ENCODE peak calls at places on chromosome 20, in seven cellular contexts. One of them, this sample, is unnamed.
A peak's percentile ranks its signal among the peaks of the same experiment; 100 is the strongest.

GRCh38 chr20:19968488-19969073 is 48.6 kb upstream of the NAA20 start:
- DNase-seq in stomach: no peak
- DNase-seq in uterus: no peak
- DNase-seq in heart left ventricle: no peak
- DNase-seq in AG04450: no peak
- DNase-seq in CD8-positive, alpha-beta T cell: no peak
- DNase-seq in substantia nigra: no peak
- DNase-seq in this sample: no peak

GRCh38 chr20:7703436-7703835 is 236.8 kb downstream of the HAO1 start:
- DNase-seq in stomach: no peak
- DNase-seq in uterus: no peak
- DNase-seq in heart left ventricle: no peak
- DNase-seq in AG04450: no peak
- DNase-seq in CD8-positive, alpha-beta T cell: no peak
- DNase-seq in substantia nigra: no peak
- DNase-seq in this sample: no peak

GRCh38 chr20:44069203-44069931 is 117.6 kb downstream of the JPH2 start:
- DNase-seq in stomach: peak; percentile 30
- DNase-seq in uterus: no peak
- DNase-seq in heart left ventricle: no peak
- DNase-seq in AG04450: no peak
- DNase-seq in CD8-positive, alpha-beta T cell: peak; percentile 59
- DNase-seq in substantia nigra: no peak
- DNase-seq in this sample: no peak

GRCh38 chr20:58524814-58525213 is 9.6 kb upstream of the APCDD1L start:
- DNase-seq in stomach: no peak
- DNase-seq in uterus: no peak
- DNase-seq in heart left ventricle: no peak
- DNase-seq in AG04450: peak; percentile 44
- DNase-seq in CD8-positive, alpha-beta T cell: no peak
- DNase-seq in substantia nigra: no peak
- DNase-seq in this sample: no peak

GRCh38 chr20:48794360-48794759 is 33.4 kb downstream of the PREX1 start:
- DNase-seq in stomach: no peak
- DNase-seq in uterus: no peak
- DNase-seq in heart left ventricle: no peak
- DNase-seq in AG04450: no peak
- DNase-seq in CD8-positive, alpha-beta T cell: no peak
- DNase-seq in substantia nigra: peak; percentile 33
- DNase-seq in this sample: peak; percentile 46

GRCh38 chr20:10474606-10475184 is 39.6 kb downstream of the SLX4IP start:
- DNase-seq in stomach: no peak
- DNase-seq in uterus: peak; percentile 28
- DNase-seq in heart left ventricle: peak; percentile 34
- DNase-seq in AG04450: no peak
- DNase-seq in CD8-positive, alpha-beta T cell: no peak
- DNase-seq in substantia nigra: no peak
- DNase-seq in this sample: no peak

GRCh38 chr20:44720994-44721784 is 6.0 kb downstream of the CCN5 start:
- DNase-seq in stomach: peak; percentile 66
- DNase-seq in uterus: peak; percentile 64
- DNase-seq in heart left ventricle: no peak
- DNase-seq in AG04450: no peak
- DNase-seq in CD8-positive, alpha-beta T cell: no peak
- DNase-seq in substantia nigra: no peak
- DNase-seq in this sample: no peak

GRCh38 chr20:44582321-44583025 is at the start of gene PKIG:
- DNase-seq in stomach: no peak
- DNase-seq in uterus: peak; percentile 79
- DNase-seq in heart left ventricle: peak; percentile 81
- DNase-seq in AG04450: peak; percentile 38
- DNase-seq in CD8-positive, alpha-beta T cell: no peak
- DNase-seq in substantia nigra: no peak
- DNase-seq in this sample: peak; percentile 26

GRCh38 chr20:3739054-3739925 is 6.8 kb downstream of the HSPA12B start:
- DNase-seq in stomach: no peak
- DNase-seq in uterus: no peak
- DNase-seq in heart left ventricle: peak; percentile 78
- DNase-seq in AG04450: no peak
- DNase-seq in CD8-positive, alpha-beta T cell: no peak
- DNase-seq in substantia nigra: no peak
- DNase-seq in this sample: no peak

GRCh38 chr20:45880988-45881788 is at the start of gene ZSWIM1:
- DNase-seq in stomach: peak; percentile 100
- DNase-seq in uterus: peak; percentile 100
- DNase-seq in heart left ventricle: peak; percentile 99
- DNase-seq in AG04450: peak; percentile 98
- DNase-seq in CD8-positive, alpha-beta T cell: peak; percentile 96
- DNase-seq in substantia nigra: peak; percentile 98
- DNase-seq in this sample: peak; percentile 99

GRCh38 chr20:62596486-62596885 is 45.8 kb upstream of the SLCO4A1 start:
- DNase-seq in stomach: no peak
- DNase-seq in uterus: no peak
- DNase-seq in heart left ventricle: no peak
- DNase-seq in AG04450: no peak
- DNase-seq in CD8-positive, alpha-beta T cell: no peak
- DNase-seq in substantia nigra: no peak
- DNase-seq in this sample: no peak

GRCh38 chr20:62593616-62594015 is 48.7 kb upstream of the SLCO4A1 start:
- DNase-seq in stomach: no peak
- DNase-seq in uterus: no peak
- DNase-seq in heart left ventricle: no peak
- DNase-seq in AG04450: no peak
- DNase-seq in CD8-positive, alpha-beta T cell: no peak
- DNase-seq in substantia nigra: no peak
- DNase-seq in this sample: no peak

GRCh38 chr20:62596921-62597320 is 45.4 kb upstream of the SLCO4A1 start:
- DNase-seq in stomach: no peak
- DNase-seq in uterus: no peak
- DNase-seq in heart left ventricle: no peak
- DNase-seq in AG04450: no peak
- DNase-seq in CD8-positive, alpha-beta T cell: no peak
- DNase-seq in substantia nigra: no peak
- DNase-seq in this sample: no peak

GRCh38 chr20:62595491-62595890 is 46.8 kb upstream of the SLCO4A1 start:
- DNase-seq in stomach: peak; percentile 67
- DNase-seq in uterus: peak; percentile 47
- DNase-seq in heart left ventricle: peak; percentile 68
- DNase-seq in AG04450: peak; percentile 11
- DNase-seq in CD8-positive, alpha-beta T cell: no peak
- DNase-seq in substantia nigra: no peak
- DNase-seq in this sample: no peak

DNA sequence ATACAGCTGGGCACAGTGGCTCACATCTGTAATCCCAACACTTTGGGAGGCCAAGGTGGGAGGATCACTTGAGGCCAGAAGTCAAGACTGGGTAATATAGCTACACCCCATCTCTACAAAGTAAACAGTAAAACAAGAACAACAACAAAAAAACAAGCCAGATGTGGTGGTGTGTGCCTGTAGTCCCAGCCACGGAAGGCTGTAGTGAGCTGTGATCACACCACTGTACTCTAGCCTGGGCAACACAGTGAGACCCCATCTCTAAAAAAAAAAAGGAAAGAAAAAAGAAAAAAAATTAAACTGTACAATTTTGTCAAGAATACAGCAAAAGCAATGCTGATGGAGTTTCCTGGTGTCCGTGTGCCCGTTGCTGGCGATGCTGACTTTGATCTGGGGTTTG is 47.2 kb upstream of the SLCO4A1 start:
- DNase-seq in stomach: no peak
- DNase-seq in uterus: no peak
- DNase-seq in heart left ventricle: no peak
- DNase-seq in AG04450: no peak
- DNase-seq in CD8-positive, alpha-beta T cell: no peak
- DNase-seq in substantia nigra: no peak
- DNase-seq in this sample: no peak
- H3K27ac ChIP-seq in stomach: no peak overlapping the region
- H3K27ac ChIP-seq in uterus: no peak overlapping the region
- H3K27ac ChIP-seq in heart left ventricle: no peak overlapping the region
- H3K27ac ChIP-seq in AG04450: no peak overlapping the region
- H3K27ac ChIP-seq in CD8-positive, alpha-beta T cell: no peak overlapping the region
- H3K27ac ChIP-seq in substantia nigra: no peak overlapping the region
- H3K27ac ChIP-seq in this sample: no peak overlapping the region

DNA sequence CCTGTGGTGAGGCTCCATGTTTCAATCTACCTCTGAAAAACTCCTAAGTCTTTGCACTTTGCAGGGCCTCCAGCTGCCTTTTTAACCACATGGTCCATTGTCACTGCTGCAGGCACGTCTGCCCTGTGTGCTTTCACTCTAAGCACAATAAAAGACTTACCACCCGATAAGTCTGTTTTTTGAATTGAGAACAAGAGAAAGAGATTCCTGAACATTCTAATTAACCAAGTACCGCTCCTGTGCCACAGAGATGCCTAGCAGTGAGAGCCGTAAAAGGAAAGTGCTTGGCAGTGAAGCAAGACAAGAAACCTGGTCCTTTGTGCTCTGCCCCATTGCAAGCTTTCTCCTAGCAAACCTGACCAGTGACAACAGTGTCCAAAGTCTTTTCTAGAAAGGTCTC is 487.6 kb upstream of the FLRT3 start:
- DNase-seq in stomach: no peak
- DNase-seq in uterus: no peak
- DNase-seq in heart left ventricle: no peak
- DNase-seq in AG04450: no peak
- DNase-seq in CD8-positive, alpha-beta T cell: no peak
- DNase-seq in substantia nigra: no peak
- DNase-seq in this sample: peak; percentile 73
- H3K27ac ChIP-seq in stomach: no peak overlapping the region
- H3K27ac ChIP-seq in uterus: no peak overlapping the region
- H3K27ac ChIP-seq in heart left ventricle: no peak overlapping the region
- H3K27ac ChIP-seq in AG04450: no peak overlapping the region
- H3K27ac ChIP-seq in CD8-positive, alpha-beta T cell: no peak overlapping the region
- H3K27ac ChIP-seq in substantia nigra: no peak overlapping the region
- H3K27ac ChIP-seq in this sample: peak overlapping the region; percentile 67

GRCh38 chr20:5145365-5146301 is 18.8 kb downstream of the CDS2 start:
- DNase-seq in stomach: no peak
- DNase-seq in uterus: no peak
- DNase-seq in heart left ventricle: no peak
- DNase-seq in AG04450: no peak
- DNase-seq in CD8-positive, alpha-beta T cell: no peak
- DNase-seq in substantia nigra: no peak
- DNase-seq in this sample: no peak
- H3K27ac ChIP-seq in stomach: no peak overlapping the region
- H3K27ac ChIP-seq in uterus: no peak overlapping the region
- H3K27ac ChIP-seq in heart left ventricle: no peak overlapping the region
- H3K27ac ChIP-seq in AG04450: no peak overlapping the region
- H3K27ac ChIP-seq in CD8-positive, alpha-beta T cell: no peak overlapping the region
- H3K27ac ChIP-seq in substantia nigra: peak overlapping the region; percentile 18
- H3K27ac ChIP-seq in this sample: no peak overlapping the region

DNA sequence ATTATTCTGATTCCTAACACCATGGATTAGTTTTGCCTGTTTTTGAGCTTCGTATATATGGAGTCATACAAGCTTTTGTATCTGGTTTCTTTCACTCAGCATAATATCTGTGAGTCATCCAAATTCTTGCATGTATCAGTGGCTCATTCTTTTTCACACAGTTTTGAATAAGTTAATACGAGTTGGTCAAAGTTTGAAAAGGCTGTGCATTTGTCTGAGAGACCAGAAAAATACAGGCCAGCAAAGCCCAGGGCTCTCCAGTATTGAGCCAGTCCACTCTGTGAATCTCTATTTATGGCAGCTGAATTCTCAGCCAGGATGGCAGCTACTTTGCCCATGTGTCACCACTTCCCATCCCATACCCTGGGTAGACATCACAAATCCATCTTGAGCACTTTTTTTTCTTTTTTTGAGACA is 7.2 kb upstream of the CHMP4B start:
- DNase-seq in stomach: no peak
- DNase-seq in uterus: no peak
- DNase-seq in heart left ventricle: no peak
- DNase-seq in AG04450: peak; percentile 43
- DNase-seq in CD8-positive, alpha-beta T cell: no peak
- DNase-seq in substantia nigra: no peak
- DNase-seq in this sample: no peak
- H3K27ac ChIP-seq in stomach: no peak overlapping the region
- H3K27ac ChIP-seq in uterus: no peak overlapping the region
- H3K27ac ChIP-seq in heart left ventricle: no peak overlapping the region
- H3K27ac ChIP-seq in AG04450: peak overlapping the region; percentile 59
- H3K27ac ChIP-seq in CD8-positive, alpha-beta T cell: no peak overlapping the region
- H3K27ac ChIP-seq in substantia nigra: no peak overlapping the region
- H3K27ac ChIP-seq in this sample: no peak overlapping the region

This sample was measured in neuronal stem cell.